ENCODE peak calls at places on chromosomes 5 and 9, in four cellular contexts. C is adrenal gland, E is lung, B is heart left ventricle. L is an unnamed sample.

GRCh38 chr5:32302822-32303754 is 9.7 kb downstream of the MTMR12 start:
- DNase-seq in C (no peak), E (no peak), B (no peak), L (no peak)

GRCh38 chr5:147485046-147485445 is 24.8 kb downstream of the DPYSL3 start:
- DNase-seq in C (no peak), E (no peak), B (no peak), L (no peak)

GRCh38 chr9:16414451-16414850 is 456.0 kb downstream of the BNC2 start:
- DNase-seq in C (no peak), E (no peak), B (no peak), L (no peak)

GRCh38 chr9:20419552-20419951 is 202.7 kb downstream of the MLLT3 start:
- DNase-seq in C (no peak), E (no peak), B (no peak), L (no peak)

GRCh38 chr9:82989949-82990348 is 73.0 kb downstream of the RASEF start:
- DNase-seq in C (no peak), E (no peak), B (no peak), L (no peak)

GRCh38 chr5:61059499-61059898 is 102.8 kb downstream of the SMIM15 start:
- DNase-seq in C (no peak), E (no peak), B (no peak), L (no peak)

GRCh38 chr9:120306088-120306487 is 273.9 kb downstream of the CDK5RAP2 start:
- DNase-seq in C (no peak), E (peak; percentile 10), B (no peak), L (no peak)

GRCh38 chr9:26863074-26863473 is 29.5 kb downstream of the CAAP1 start:
- DNase-seq in C (no peak), E (no peak), B (no peak), L (no peak)

GRCh38 chr5:83227611-83228010 is 150.3 kb downstream of the XRCC4 start:
- DNase-seq in C (no peak), E (no peak), B (no peak), L (no peak)

GRCh38 chr5:32047056-32047455 is 127.1 kb downstream of the GOLPH3 start:
- DNase-seq in C (no peak), E (no peak), B (no peak), L (no peak)

GRCh38 chr9:135065804-135066203 is 21.7 kb upstream of the OLFM1 start:
- DNase-seq in C (no peak), E (no peak), B (no peak), L (no peak)

GRCh38 chr9:87678650-87679355 is 47.1 kb upstream of the CTSL start:
- DNase-seq in C (peak; percentile 60), E (peak; percentile 54), B (peak; percentile 48), L (peak; percentile 70)

GRCh38 chr5:118956727-118957126 is 31.6 kb downstream of the DTWD2 start:
- DNase-seq in C (no peak), E (no peak), B (no peak), L (no peak)

GRCh38 chr5:172707285-172708182 is 63.5 kb downstream of the DUSP1 start:
- DNase-seq in C (peak; percentile 67), E (no peak), B (no peak), L (no peak)

GRCh38 chr9:123702477-123702876 is 227.4 kb downstream of the DENND1A start:
- DNase-seq in C (no peak), E (no peak), B (no peak), L (no peak)

GRCh38 chr5:154309805-154310204 is 119.3 kb downstream of the GALNT10 start:
- DNase-seq in C (no peak), E (no peak), B (no peak), L (no peak)

GRCh38 chr5:4862500-4862899 is 277.6 kb upstream of the ADAMTS16 start:
- DNase-seq in C (no peak), E (no peak), B (no peak), L (no peak)

GRCh38 chr9:108088916-108089315 is 599.3 kb upstream of the KLF4 start:
- DNase-seq in C (no peak), E (no peak), B (no peak), L (no peak)

GRCh38 chr5:170333161-170333909 is 35.8 kb upstream of the LCP2 start:
- DNase-seq in C (peak; percentile 27), E (no peak), B (no peak), L (no peak)

GRCh38 chr9:131260751-131261452 is 15.4 kb downstream of the FAM78A start:
- DNase-seq in C (no peak), E (no peak), B (peak; percentile 16), L (no peak)

GRCh38 chr9:123003467-123003866 is 30.0 kb upstream of the GPR21 start:
- DNase-seq in C (no peak), E (no peak), B (no peak), L (no peak)

GRCh38 chr5:131482556-131483088 is 152.4 kb downstream of the RAPGEF6 start:
- DNase-seq in C (no peak), E (no peak), B (no peak), L (no peak)

GRCh38 chr5:161847896-161848510 is at the start of gene GABRA1:
- DNase-seq in C (no peak), E (no peak), B (no peak), L (no peak)

GRCh38 chr9:90894956-90895687 is 93.5 kb downstream of the SYK start:
- DNase-seq in C (no peak), E (no peak), B (no peak), L (peak; percentile 56)

GRCh38 chr5:116788851-116789403 is 214.3 kb upstream of the SEMA6A start:
- DNase-seq in C (no peak), E (no peak), B (peak; percentile 51), L (no peak)

GRCh38 chr5:43215073-43215631 is 23.1 kb downstream of the NIM1K start:
- DNase-seq in C (no peak), E (peak; percentile 62), B (no peak), L (no peak)

GRCh38 chr9:25322138-25322537 is 356.1 kb downstream of the TUSC1 start:
- DNase-seq in C (no peak), E (no peak), B (no peak), L (no peak)

GRCh38 chr5:43313854-43314457 is 744 bp upstream of the HMGCS1 start:
- DNase-seq in C (no peak), E (no peak), B (peak; percentile 18), L (no peak)

GRCh38 chr9:2810424-2811075 is 33.3 kb downstream of the PUM3 start:
- DNase-seq in C (no peak), E (no peak), B (no peak), L (no peak)

GRCh38 chr5:121870489-121870888 is 18.8 kb downstream of the FTMT start:
- DNase-seq in C (no peak), E (no peak), B (no peak), L (no peak)

GRCh38 chr9:2718698-2719033 is 1.4 kb downstream of the KCNV2 start:
- DNase-seq in C (no peak), E (no peak), B (no peak), L (no peak)

GRCh38 chr9:85016389-85016997 is 347.0 kb downstream of the NTRK2 start:
- DNase-seq in C (no peak), E (no peak), B (no peak), L (no peak)

GRCh38 chr5:124906339-124907097 is 160.1 kb upstream of the ZNF608 start:
- DNase-seq in C (peak; percentile 75), E (peak; percentile 46), B (peak; percentile 81), L (no peak)

GRCh38 chr9:68705636-68706578 is 867 bp downstream of the PIP5K1B start:
- DNase-seq in C (peak; percentile 34), E (no peak), B (peak; percentile 44), L (no peak)

DNA sequence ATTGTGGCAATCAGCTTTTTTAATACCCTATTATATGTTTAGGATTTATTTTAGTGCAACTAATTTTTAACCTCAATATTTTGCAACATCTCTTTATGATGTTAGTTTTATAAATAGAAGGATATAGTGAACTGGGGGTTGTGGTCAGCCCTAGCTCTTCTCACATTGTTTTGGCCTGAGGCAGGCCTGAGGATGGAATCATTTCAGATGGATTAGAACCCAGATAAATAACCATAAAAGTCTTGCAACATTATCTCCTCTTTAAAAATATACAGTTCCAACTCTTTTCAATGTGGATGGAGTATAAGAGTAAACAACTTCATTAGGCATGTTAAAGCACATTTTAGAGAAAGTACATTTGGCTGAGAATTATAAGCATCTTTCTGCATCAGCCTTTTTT is 522.7 kb downstream of the NR2F1-AS1 start:
- DNase-seq in C (no peak), E (no peak), B (no peak), L (no peak)
- TF ChIP-seq CTCF in C (no peak), E (no peak), B (no peak), L (no peak)

GRCh38 chr9:113876806-113877236 is 712 bp downstream of the ZNF618 start:
- DNase-seq in C (no peak), E (no peak), B (no peak), L (no peak)
- TF ChIP-seq CTCF in C (peak; percentile 69), E (no peak), B (peak; percentile 56), L (peak; percentile 79)

GRCh38 chr5:151427258-151427657 is 20.1 kb upstream of the SLC36A1 start:
- DNase-seq in C (no peak), E (no peak), B (no peak), L (no peak)
- TF ChIP-seq CTCF in C (no peak), E (no peak), B (no peak), L (no peak)

DNA sequence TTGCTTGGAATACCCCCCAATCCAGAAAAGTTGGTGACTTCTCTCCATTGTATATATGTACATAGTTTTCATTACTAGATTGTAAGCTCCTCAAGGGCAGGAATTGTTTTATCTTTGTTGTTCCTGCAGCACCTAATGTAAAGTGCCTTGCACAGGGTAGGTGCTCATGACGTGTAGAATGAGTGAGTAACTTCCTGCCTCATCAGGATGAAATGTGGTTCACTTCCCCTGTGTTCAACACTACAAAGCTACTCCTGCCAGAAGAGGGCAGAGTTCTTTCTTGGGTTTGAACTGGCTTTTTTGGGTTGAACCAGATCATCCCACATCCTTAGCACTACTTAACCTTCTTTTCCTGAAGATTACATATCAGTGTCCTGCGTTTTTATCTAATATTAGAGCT is 23.9 kb downstream of the GTF3C4 start:
- DNase-seq in C (no peak), E (no peak), B (no peak), L (no peak)
- TF ChIP-seq CTCF in C (peak; percentile 9), E (no peak), B (peak; percentile 13), L (peak; percentile 32)

GRCh38 chr5:169089343-169089742 is 211.6 kb downstream of the SLIT3 start:
- DNase-seq in C (no peak), E (no peak), B (no peak), L (no peak)
- TF ChIP-seq CTCF in C (no peak), E (no peak), B (no peak), L (peak; percentile 37)

GRCh38 chr5:41266377-41266776 is 53.0 kb upstream of the C6 start:
- DNase-seq in C (no peak), E (no peak), B (no peak), L (no peak)

GRCh38 chr5:41275813-41276512 is 62.6 kb upstream of the C6 start:
- DNase-seq in C (no peak), E (no peak), B (no peak), L (no peak)

GRCh38 chr5:41268894-41269293 is 55.6 kb upstream of the C6 start:
- DNase-seq in C (no peak), E (no peak), B (no peak), L (no peak)

GRCh38 chr5:41270423-41271251 is 57.3 kb upstream of the C6 start:
- DNase-seq in C (peak; percentile 49), E (no peak), B (peak; percentile 50), L (no peak)
- TF ChIP-seq CTCF in C (peak; percentile 87), E (peak; percentile 38), B (peak; percentile 73), L (peak; percentile 79)